ENCODE peak calls at places on chromosomes 13 and 19, in eight cellular contexts. L is esophagus muscularis mucosa, H is sigmoid colon, V is SK-N-SH, K is tibial nerve, Q is stomach, I is upper lobe of left lung, M is HepG2. P is an unnamed sample.
A peak's percentile ranks its signal among the peaks of the same experiment; 100 is the strongest.

GRCh38 chr13:49679244-49679643 is 12.0 kb downstream of the EBPL start:
- DNase-seq in L (no peak), H (no peak), V (no peak), K (no peak), Q (peak; percentile 38), I (no peak), M (peak; percentile 39), P (no peak)

GRCh38 chr19:48635263-48635965 is 1.8 kb downstream of the DBP start:
- DNase-seq in L (no peak), H (peak; percentile 88), V (peak; percentile 89), K (peak; percentile 70), Q (peak; percentile 75), I (peak; percentile 94), M (no peak), P (peak; percentile 78)

GRCh38 chr13:97224544-97225324 is 2.6 kb downstream of the MBNL2 start:
- DNase-seq in L (no peak), H (no peak), V (no peak), K (no peak), Q (peak; percentile 70), I (no peak), M (peak; percentile 66), P (peak; percentile 85)

GRCh38 chr19:10037809-10038208 is 24.5 kb downstream of the RDH8 start:
- DNase-seq in L (no peak), H (no peak), V (no peak), K (no peak), Q (no peak), I (no peak), M (no peak), P (no peak)

GRCh38 chr13:107736149-107736548 is 479.2 kb downstream of the LIG4 start:
- DNase-seq in L (no peak), H (no peak), V (no peak), K (no peak), Q (no peak), I (no peak), M (no peak), P (no peak)

GRCh38 chr13:101258071-101258470 is 158.2 kb downstream of the NALCN start:
- DNase-seq in L (no peak), H (no peak), V (no peak), K (no peak), Q (no peak), I (no peak), M (peak; percentile 9), P (no peak)

GRCh38 chr19:35154535-35155406 is at the start of gene FXYD5:
- DNase-seq in L (no peak), H (peak; percentile 85), V (peak; percentile 60), K (no peak), Q (peak; percentile 68), I (peak; percentile 92), M (no peak), P (peak; percentile 88)

GRCh38 chr13:27375686-27376326 is 48.6 kb upstream of the GTF3A start:
- DNase-seq in L (no peak), H (peak; percentile 74), V (peak; percentile 81), K (no peak), Q (peak; percentile 70), I (peak; percentile 32), M (peak; percentile 47), P (no peak)

GRCh38 chr19:23956051-23956450 is 41.4 kb downstream of the ZNF726 start:
- DNase-seq in L (no peak), H (no peak), V (no peak), K (no peak), Q (no peak), I (no peak), M (no peak), P (no peak)

GRCh38 chr19:1239796-1240737 is 1.5 kb upstream of the ATP5F1D start:
- DNase-seq in L (no peak), H (peak; percentile 96), V (peak; percentile 98), K (peak; percentile 79), Q (peak; percentile 85), I (peak; percentile 99), M (peak; percentile 62), P (peak; percentile 91)

GRCh38 chr13:108227651-108228272 is 9.6 kb downstream of the ABHD13 start:
- DNase-seq in L (no peak), H (no peak), V (peak; percentile 22), K (no peak), Q (no peak), I (no peak), M (peak; percentile 21), P (no peak)

GRCh38 chr19:54674021-54674617 is 11.3 kb downstream of the LILRB4 start:
- DNase-seq in L (no peak), H (no peak), V (peak; percentile 24), K (no peak), Q (no peak), I (no peak), M (peak; percentile 22), P (no peak)

GRCh38 chr19:52880895-52881389 is 16.5 kb downstream of the ZNF320 start:
- DNase-seq in L (no peak), H (no peak), V (no peak), K (no peak), Q (no peak), I (no peak), M (no peak), P (no peak)

GRCh38 chr13:90068658-90069057 is 1278.8 kb upstream of the MIR17HG start:
- DNase-seq in L (no peak), H (no peak), V (no peak), K (no peak), Q (no peak), I (no peak), M (no peak), P (no peak)

GRCh38 chr13:99352351-99353271 is 45.4 kb upstream of the GPR183 start:
- DNase-seq in L (peak; percentile 66), H (no peak), V (no peak), K (no peak), Q (no peak), I (no peak), M (no peak), P (no peak)

GRCh38 chr13:110062077-110062776 is 244.7 kb downstream of the COL4A1 start:
- DNase-seq in L (no peak), H (no peak), V (no peak), K (no peak), Q (no peak), I (peak; percentile 23), M (no peak), P (no peak)

GRCh38 chr19:32570081-32570785 is 10.8 kb upstream of the PDCD5 start:
- DNase-seq in L (no peak), H (peak; percentile 69), V (peak; percentile 75), K (no peak), Q (peak; percentile 48), I (no peak), M (peak; percentile 62), P (no peak)

GRCh38 chr19:55642153-55643002 is 1.1 kb upstream of the ZNF581 start:
- DNase-seq in L (no peak), H (peak; percentile 72), V (peak; percentile 47), K (no peak), Q (peak; percentile 39), I (peak; percentile 89), M (no peak), P (no peak)

GRCh38 chr19:38561053-38561606 is 56.6 kb downstream of the MAP4K1 start:
- DNase-seq in L (no peak), H (no peak), V (no peak), K (no peak), Q (no peak), I (peak; percentile 83), M (no peak), P (no peak)

GRCh38 chr13:25137624-25137892 is 34.5 kb downstream of the AMER2 start:
- DNase-seq in L (no peak), H (no peak), V (no peak), K (no peak), Q (no peak), I (no peak), M (no peak), P (no peak)

GRCh38 chr19:18496167-18496979 is 25.5 kb downstream of the ELL start:
- DNase-seq in L (no peak), H (no peak), V (no peak), K (no peak), Q (peak; percentile 89), I (no peak), M (peak; percentile 32), P (no peak)

GRCh38 chr13:19981685-19982238 is 23.2 kb downstream of the ZMYM2 start:
- DNase-seq in L (no peak), H (no peak), V (no peak), K (no peak), Q (no peak), I (no peak), M (no peak), P (no peak)

GRCh38 chr19:16365300-16365996 is 40.8 kb downstream of the KLF2 start:
- DNase-seq in L (no peak), H (no peak), V (no peak), K (no peak), Q (no peak), I (no peak), M (no peak), P (no peak)
- TF ChIP-seq EP300 in L (no peak), H (no peak), V (no peak), K (no peak), Q (no peak), I (no peak), M (no peak), P (no peak)

GRCh38 chr19:42064432-42064831 is 5.6 kb downstream of the GRIK5 start:
- DNase-seq in L (no peak), H (no peak), V (no peak), K (no peak), Q (no peak), I (no peak), M (no peak), P (no peak)
- H3K36me3 ChIP-seq in L (no peaks in the 10 kb centered on the region), H (peaks cover 16% of the 10 kb centered on the region), V (no peaks in the 10 kb centered on the region), K (peaks cover 41% of the 10 kb centered on the region), Q (peaks cover 55% of the 10 kb centered on the region), I (no peaks in the 10 kb centered on the region), M (no peaks in the 10 kb centered on the region), P (no peaks in the 10 kb centered on the region)

GRCh38 chr19:7494416-7495098 is 5.7 kb upstream of the PEX11G start:
- DNase-seq in L (no peak), H (peak; percentile 85), V (peak; percentile 83), K (no peak), Q (peak; percentile 32), I (no peak), M (peak; percentile 80), P (no peak)
- TF ChIP-seq EP300 in L (no peak), H (no peak), V (peak; percentile 44), K (no peak), Q (no peak), I (no peak), M (no peak), P (no peak)

DNA sequence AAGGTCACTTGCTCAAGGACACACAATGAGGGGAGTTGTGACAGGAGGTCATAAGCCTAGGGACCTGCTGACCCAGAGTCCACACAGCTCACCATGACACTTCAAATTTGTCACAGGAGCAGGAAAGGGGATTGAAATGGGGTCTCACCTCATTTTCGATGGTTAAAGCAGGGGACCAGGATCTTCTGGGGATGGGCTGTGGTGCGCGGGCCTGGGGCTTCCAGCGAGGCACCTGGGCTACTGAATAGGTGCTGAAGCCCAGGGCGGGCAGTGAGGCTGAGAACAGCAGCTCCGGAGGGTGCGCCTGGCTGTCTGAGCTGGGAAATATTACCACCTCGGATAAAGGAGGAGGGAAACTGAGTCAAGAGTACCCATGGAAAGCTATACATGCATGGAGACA is 11.0 kb downstream of the MAN2B1 start:
- DNase-seq in L (no peak), H (no peak), V (no peak), K (no peak), Q (no peak), I (no peak), M (no peak), P (no peak)
- H3K36me3 ChIP-seq in L (peaks cover 25% of the 10 kb centered on the region), H (no peaks in the 10 kb centered on the region), V (no peaks in the 10 kb centered on the region), K (peaks cover 87% of the 10 kb centered on the region), Q (peaks cover 87% of the 10 kb centered on the region), I (peaks cover 75% of the 10 kb centered on the region), M (peaks cover 13% of the 10 kb centered on the region), P (peaks cover 66% of the 10 kb centered on the region)